ENCODE peak calls at places on chromosome 18, in ten cellular contexts. One of them, this sample, is unnamed.

GRCh38 chr18:44683566-44683965 is 2.9 kb downstream of the SETBP1 start:
- DNase-seq in progenitor cell of endocrine pancreas: no peak
- DNase-seq in A172: no peak
- DNase-seq in WTC11: no peak
- DNase-seq in T-helper 1 cell: no peak
- DNase-seq in mucosa of gallbladder: no peak
- DNase-seq in H1: no peak
- DNase-seq in stimulated activated CD8-positive, alpha-beta memory T cell treated with anti-CD3 and anti-CD28 coated beads, Interleukin-2, amount 100 ng/mL, for 48 hours: no peak
- DNase-seq in neural crest cell: no peak
- DNase-seq in NCI-H82: no peak
- DNase-seq in this sample: no peak

GRCh38 chr18:41311571-41312240 is 643.3 kb upstream of the PIK3C3 start:
- DNase-seq in H1: no peak
- DNase-seq in NCI-H82: no peak
- DNase-seq in progenitor cell of endocrine pancreas: no peak
- DNase-seq in mucosa of gallbladder: no peak
- DNase-seq in A172: no peak
- DNase-seq in stimulated activated CD8-positive, alpha-beta memory T cell treated with anti-CD3 and anti-CD28 coated beads, Interleukin-2, amount 100 ng/mL, for 48 hours: no peak
- DNase-seq in neural crest cell: no peak
- DNase-seq in T-helper 1 cell: no peak
- DNase-seq in WTC11: no peak
- DNase-seq in this sample: no peak

GRCh38 chr18:39561136-39561535 is 1995.5 kb upstream of the CELF4 start:
- DNase-seq in neural crest cell: no peak
- DNase-seq in H1: no peak
- DNase-seq in mucosa of gallbladder: no peak
- DNase-seq in progenitor cell of endocrine pancreas: no peak
- DNase-seq in stimulated activated CD8-positive, alpha-beta memory T cell treated with anti-CD3 and anti-CD28 coated beads, Interleukin-2, amount 100 ng/mL, for 48 hours: no peak
- DNase-seq in NCI-H82: no peak
- DNase-seq in WTC11: no peak
- DNase-seq in T-helper 1 cell: no peak
- DNase-seq in A172: peak
- DNase-seq in this sample: no peak

GRCh38 chr18:13879492-13879891 is 35.8 kb downstream of the MC2R start:
- DNase-seq in WTC11: no peak
- DNase-seq in neural crest cell: no peak
- DNase-seq in A172: no peak
- DNase-seq in H1: no peak
- DNase-seq in stimulated activated CD8-positive, alpha-beta memory T cell treated with anti-CD3 and anti-CD28 coated beads, Interleukin-2, amount 100 ng/mL, for 48 hours: no peak
- DNase-seq in mucosa of gallbladder: no peak
- DNase-seq in T-helper 1 cell: no peak
- DNase-seq in progenitor cell of endocrine pancreas: no peak
- DNase-seq in NCI-H82: no peak
- DNase-seq in this sample: no peak

GRCh38 chr18:50871846-50872245 is 7.1 kb upstream of the ME2 start:
- DNase-seq in T-helper 1 cell: no peak
- DNase-seq in stimulated activated CD8-positive, alpha-beta memory T cell treated with anti-CD3 and anti-CD28 coated beads, Interleukin-2, amount 100 ng/mL, for 48 hours: no peak
- DNase-seq in neural crest cell: no peak
- DNase-seq in WTC11: no peak
- DNase-seq in A172: no peak
- DNase-seq in progenitor cell of endocrine pancreas: no peak
- DNase-seq in NCI-H82: no peak
- DNase-seq in H1: no peak
- DNase-seq in mucosa of gallbladder: no peak
- DNase-seq in this sample: no peak

GRCh38 chr18:78973357-78974083 is 6.1 kb upstream of the SALL3 start:
- DNase-seq in mucosa of gallbladder: no peak
- DNase-seq in A172: no peak
- DNase-seq in WTC11: no peak
- DNase-seq in neural crest cell: no peak
- DNase-seq in progenitor cell of endocrine pancreas: no peak
- DNase-seq in NCI-H82: no peak
- DNase-seq in T-helper 1 cell: no peak
- DNase-seq in stimulated activated CD8-positive, alpha-beta memory T cell treated with anti-CD3 and anti-CD28 coated beads, Interleukin-2, amount 100 ng/mL, for 48 hours: no peak
- DNase-seq in H1: no peak
- DNase-seq in this sample: no peak

GRCh38 chr18:34901299-34901698 is 139.9 kb upstream of the MAPRE2 start:
- DNase-seq in neural crest cell: no peak
- DNase-seq in WTC11: no peak
- DNase-seq in NCI-H82: no peak
- DNase-seq in stimulated activated CD8-positive, alpha-beta memory T cell treated with anti-CD3 and anti-CD28 coated beads, Interleukin-2, amount 100 ng/mL, for 48 hours: no peak
- DNase-seq in H1: no peak
- DNase-seq in A172: no peak
- DNase-seq in mucosa of gallbladder: no peak
- DNase-seq in T-helper 1 cell: no peak
- DNase-seq in progenitor cell of endocrine pancreas: no peak
- DNase-seq in this sample: no peak

GRCh38 chr18:2459886-2460285 is 111.4 kb downstream of the METTL4 start:
- DNase-seq in mucosa of gallbladder: no peak
- DNase-seq in A172: no peak
- DNase-seq in H1: no peak
- DNase-seq in T-helper 1 cell: no peak
- DNase-seq in stimulated activated CD8-positive, alpha-beta memory T cell treated with anti-CD3 and anti-CD28 coated beads, Interleukin-2, amount 100 ng/mL, for 48 hours: no peak
- DNase-seq in NCI-H82: no peak
- DNase-seq in progenitor cell of endocrine pancreas: no peak
- DNase-seq in WTC11: no peak
- DNase-seq in neural crest cell: no peak
- DNase-seq in this sample: no peak

GRCh38 chr18:71036783-71037182 is 747.9 kb downstream of the SOCS6 start:
- DNase-seq in mucosa of gallbladder: no peak
- DNase-seq in T-helper 1 cell: no peak
- DNase-seq in A172: peak
- DNase-seq in progenitor cell of endocrine pancreas: no peak
- DNase-seq in H1: no peak
- DNase-seq in NCI-H82: no peak
- DNase-seq in stimulated activated CD8-positive, alpha-beta memory T cell treated with anti-CD3 and anti-CD28 coated beads, Interleukin-2, amount 100 ng/mL, for 48 hours: no peak
- DNase-seq in WTC11: no peak
- DNase-seq in neural crest cell: no peak
- DNase-seq in this sample: no peak

GRCh38 chr18:43060020-43060419 is 55.5 kb downstream of the RIT2 start:
- DNase-seq in neural crest cell: no peak
- DNase-seq in WTC11: no peak
- DNase-seq in A172: peak
- DNase-seq in mucosa of gallbladder: no peak
- DNase-seq in T-helper 1 cell: no peak
- DNase-seq in stimulated activated CD8-positive, alpha-beta memory T cell treated with anti-CD3 and anti-CD28 coated beads, Interleukin-2, amount 100 ng/mL, for 48 hours: no peak
- DNase-seq in progenitor cell of endocrine pancreas: no peak
- DNase-seq in NCI-H82: no peak
- DNase-seq in H1: no peak
- DNase-seq in this sample: no peak

GRCh38 chr18:42442661-42443060 is 487.6 kb downstream of the PIK3C3 start:
- DNase-seq in T-helper 1 cell: no peak
- DNase-seq in neural crest cell: no peak
- DNase-seq in mucosa of gallbladder: no peak
- DNase-seq in A172: no peak
- DNase-seq in WTC11: no peak
- DNase-seq in H1: no peak
- DNase-seq in NCI-H82: no peak
- DNase-seq in progenitor cell of endocrine pancreas: no peak
- DNase-seq in stimulated activated CD8-positive, alpha-beta memory T cell treated with anti-CD3 and anti-CD28 coated beads, Interleukin-2, amount 100 ng/mL, for 48 hours: no peak
- DNase-seq in this sample: no peak

GRCh38 chr18:26471027-26471426 is 77.3 kb downstream of the KCTD1 start:
- DNase-seq in NCI-H82: no peak
- DNase-seq in progenitor cell of endocrine pancreas: no peak
- DNase-seq in T-helper 1 cell: no peak
- DNase-seq in A172: peak
- DNase-seq in stimulated activated CD8-positive, alpha-beta memory T cell treated with anti-CD3 and anti-CD28 coated beads, Interleukin-2, amount 100 ng/mL, for 48 hours: no peak
- DNase-seq in WTC11: no peak
- DNase-seq in neural crest cell: no peak
- DNase-seq in mucosa of gallbladder: no peak
- DNase-seq in H1: no peak
- DNase-seq in this sample: no peak

GRCh38 chr18:49016648-49017539 is 66.1 kb upstream of the SMAD7 start:
- DNase-seq in WTC11: no peak
- DNase-seq in mucosa of gallbladder: peak
- DNase-seq in A172: peak
- DNase-seq in NCI-H82: no peak
- DNase-seq in progenitor cell of endocrine pancreas: peak
- DNase-seq in stimulated activated CD8-positive, alpha-beta memory T cell treated with anti-CD3 and anti-CD28 coated beads, Interleukin-2, amount 100 ng/mL, for 48 hours: no peak
- DNase-seq in H1: peak
- DNase-seq in neural crest cell: no peak
- DNase-seq in T-helper 1 cell: no peak
- DNase-seq in this sample: no peak

GRCh38 chr18:36141576-36141975 is 11.9 kb downstream of the ELP2 start:
- DNase-seq in WTC11: no peak
- DNase-seq in stimulated activated CD8-positive, alpha-beta memory T cell treated with anti-CD3 and anti-CD28 coated beads, Interleukin-2, amount 100 ng/mL, for 48 hours: no peak
- DNase-seq in neural crest cell: no peak
- DNase-seq in T-helper 1 cell: no peak
- DNase-seq in mucosa of gallbladder: no peak
- DNase-seq in H1: no peak
- DNase-seq in NCI-H82: no peak
- DNase-seq in progenitor cell of endocrine pancreas: no peak
- DNase-seq in A172: no peak
- DNase-seq in this sample: no peak

GRCh38 chr18:47247036-47247832 is 4.2 kb downstream of the SKOR2 start:
- DNase-seq in NCI-H82: no peak
- DNase-seq in T-helper 1 cell: no peak
- DNase-seq in neural crest cell: peak
- DNase-seq in WTC11: peak
- DNase-seq in progenitor cell of endocrine pancreas: no peak
- DNase-seq in stimulated activated CD8-positive, alpha-beta memory T cell treated with anti-CD3 and anti-CD28 coated beads, Interleukin-2, amount 100 ng/mL, for 48 hours: no peak
- DNase-seq in H1: no peak
- DNase-seq in A172: no peak
- DNase-seq in mucosa of gallbladder: no peak
- DNase-seq in this sample: no peak

GRCh38 chr18:43665239-43665788 is 388.0 kb upstream of the SYT4 start:
- DNase-seq in A172: peak
- DNase-seq in NCI-H82: no peak
- DNase-seq in progenitor cell of endocrine pancreas: no peak
- DNase-seq in stimulated activated CD8-positive, alpha-beta memory T cell treated with anti-CD3 and anti-CD28 coated beads, Interleukin-2, amount 100 ng/mL, for 48 hours: no peak
- DNase-seq in T-helper 1 cell: no peak
- DNase-seq in H1: no peak
- DNase-seq in WTC11: no peak
- DNase-seq in mucosa of gallbladder: no peak
- DNase-seq in neural crest cell: no peak
- DNase-seq in this sample: no peak

GRCh38 chr18:59514193-59514592 is 155.1 kb upstream of the LMAN1 start:
- DNase-seq in stimulated activated CD8-positive, alpha-beta memory T cell treated with anti-CD3 and anti-CD28 coated beads, Interleukin-2, amount 100 ng/mL, for 48 hours: no peak
- DNase-seq in mucosa of gallbladder: peak
- DNase-seq in A172: no peak
- DNase-seq in NCI-H82: peak
- DNase-seq in H1: no peak
- DNase-seq in WTC11: no peak
- DNase-seq in neural crest cell: no peak
- DNase-seq in T-helper 1 cell: no peak
- DNase-seq in progenitor cell of endocrine pancreas: no peak
- DNase-seq in this sample: no peak

GRCh38 chr18:48566588-48566987 is 27.8 kb downstream of the CTIF start:
- DNase-seq in neural crest cell: no peak
- DNase-seq in H1: no peak
- DNase-seq in WTC11: no peak
- DNase-seq in stimulated activated CD8-positive, alpha-beta memory T cell treated with anti-CD3 and anti-CD28 coated beads, Interleukin-2, amount 100 ng/mL, for 48 hours: no peak
- DNase-seq in NCI-H82: no peak
- DNase-seq in A172: no peak
- DNase-seq in T-helper 1 cell: no peak
- DNase-seq in mucosa of gallbladder: no peak
- DNase-seq in progenitor cell of endocrine pancreas: no peak
- DNase-seq in this sample: no peak

GRCh38 chr18:48785686-48786470 is 164.9 kb downstream of the SMAD7 start:
- DNase-seq in mucosa of gallbladder: no peak
- DNase-seq in WTC11: no peak
- DNase-seq in A172: no peak
- DNase-seq in stimulated activated CD8-positive, alpha-beta memory T cell treated with anti-CD3 and anti-CD28 coated beads, Interleukin-2, amount 100 ng/mL, for 48 hours: no peak
- DNase-seq in NCI-H82: no peak
- DNase-seq in progenitor cell of endocrine pancreas: no peak
- DNase-seq in H1: no peak
- DNase-seq in T-helper 1 cell: no peak
- DNase-seq in neural crest cell: no peak
- DNase-seq in this sample: no peak

GRCh38 chr18:778194-779007 is 33.6 kb downstream of the YES1 start:
- DNase-seq in H1: no peak
- DNase-seq in WTC11: no peak
- DNase-seq in stimulated activated CD8-positive, alpha-beta memory T cell treated with anti-CD3 and anti-CD28 coated beads, Interleukin-2, amount 100 ng/mL, for 48 hours: no peak
- DNase-seq in mucosa of gallbladder: no peak
- DNase-seq in neural crest cell: no peak
- DNase-seq in A172: no peak
- DNase-seq in progenitor cell of endocrine pancreas: no peak
- DNase-seq in NCI-H82: no peak
- DNase-seq in T-helper 1 cell: no peak
- DNase-seq in this sample: no peak

GRCh38 chr18:77133920-77134496 is 1.4 kb upstream of the MBP start:
- DNase-seq in progenitor cell of endocrine pancreas: no peak
- DNase-seq in neural crest cell: no peak
- DNase-seq in A172: no peak
- DNase-seq in H1: no peak
- DNase-seq in T-helper 1 cell: no peak
- DNase-seq in stimulated activated CD8-positive, alpha-beta memory T cell treated with anti-CD3 and anti-CD28 coated beads, Interleukin-2, amount 100 ng/mL, for 48 hours: no peak
- DNase-seq in mucosa of gallbladder: no peak
- DNase-seq in WTC11: no peak
- DNase-seq in NCI-H82: peak
- DNase-seq in this sample: no peak

GRCh38 chr18:48803518-48803917 is 147.2 kb downstream of the SMAD7 start:
- DNase-seq in neural crest cell: no peak
- DNase-seq in WTC11: peak
- DNase-seq in H1: no peak
- DNase-seq in progenitor cell of endocrine pancreas: no peak
- DNase-seq in T-helper 1 cell: no peak
- DNase-seq in stimulated activated CD8-positive, alpha-beta memory T cell treated with anti-CD3 and anti-CD28 coated beads, Interleukin-2, amount 100 ng/mL, for 48 hours: no peak
- DNase-seq in A172: no peak
- DNase-seq in mucosa of gallbladder: no peak
- DNase-seq in NCI-H82: no peak
- DNase-seq in this sample: no peak